ENCODE peak calls at places on chromosomes 7 and 10, in six cellular contexts. V is left cardiac atrium, O is AG09319, J is fibroblast of mammary gland, D is osteocyte, P is fibroblast of the conjunctiva. X is an unnamed sample.

GRCh38 chr10:102139281-102140110 is 6.7 kb downstream of the PPRC1 start:
- DNase-seq in V (no peak), O (no peak), J (no peak), D (no peak), P (no peak), X (no peak)

GRCh38 chr7:127654404-127655392 is 2.7 kb downstream of the SND1 start:
- DNase-seq in V (no peak), O (no peak), J (peak), D (no peak), P (no peak), X (no peak)

GRCh38 chr7:148402159-148402558 is 188.4 kb upstream of the C7orf33 start:
- DNase-seq in V (no peak), O (no peak), J (no peak), D (no peak), P (no peak), X (no peak)

GRCh38 chr7:24549961-24550360 is 23.3 kb upstream of the PALS2 start:
- DNase-seq in V (no peak), O (no peak), J (no peak), D (no peak), P (no peak), X (no peak)

GRCh38 chr7:20430664-20431063 is 100.0 kb downstream of the ITGB8 start:
- DNase-seq in V (no peak), O (no peak), J (no peak), D (no peak), P (no peak), X (no peak)

GRCh38 chr7:99128076-99128950 is 15.6 kb downstream of the SMURF1 start:
- DNase-seq in V (no peak), O (no peak), J (peak), D (no peak), P (no peak), X (no peak)

GRCh38 chr10:86311176-86311575 is 55.4 kb downstream of the GRID1 start:
- DNase-seq in V (no peak), O (no peak), J (no peak), D (no peak), P (no peak), X (no peak)

GRCh38 chr7:43700059-43700501 is 29.2 kb downstream of the COA1 start:
- DNase-seq in V (no peak), O (peak), J (peak), D (no peak), P (peak), X (no peak)

GRCh38 chr10:42984761-42985325 is 92.0 kb upstream of the RET start:
- DNase-seq in V (peak), O (no peak), J (no peak), D (peak), P (no peak), X (no peak)

GRCh38 chr7:132055331-132056120 is 499.1 kb upstream of the PODXL start:
- DNase-seq in V (no peak), O (no peak), J (no peak), D (no peak), P (no peak), X (no peak)

GRCh38 chr10:93481213-93481930 is 762 bp downstream of the MYOF start:
- DNase-seq in V (no peak), O (no peak), J (no peak), D (no peak), P (no peak), X (no peak)

GRCh38 chr7:88206235-88206634 is 13.6 kb downstream of the SRI start:
- DNase-seq in V (no peak), O (no peak), J (no peak), D (no peak), P (no peak), X (no peak)

GRCh38 chr7:125908714-125909113 is 979.1 kb upstream of the POT1 start:
- DNase-seq in V (no peak), O (no peak), J (no peak), D (no peak), P (no peak), X (no peak)

GRCh38 chr7:71015260-71015900 is 116.6 kb upstream of the GALNT17 start:
- DNase-seq in V (peak), O (no peak), J (no peak), D (no peak), P (no peak), X (no peak)

GRCh38 chr7:24728503-24729364 is 28.5 kb downstream of the GSDME start:
- DNase-seq in V (peak), O (no peak), J (peak), D (peak), P (no peak), X (no peak)

GRCh38 chr7:47405286-47405904 is 176.5 kb downstream of the TNS3 start:
- DNase-seq in V (no peak), O (no peak), J (no peak), D (no peak), P (no peak), X (no peak)

GRCh38 chr7:50728184-50728583 is 54.5 kb downstream of the GRB10 start:
- DNase-seq in V (no peak), O (no peak), J (peak), D (no peak), P (no peak), X (no peak)

GRCh38 chr7:106217089-106217542 is 67.7 kb downstream of the NAMPT start:
- DNase-seq in V (peak), O (no peak), J (peak), D (no peak), P (peak), X (no peak)

GRCh38 chr7:118148930-118149329 is 35.0 kb upstream of the LSM8 start:
- DNase-seq in V (no peak), O (no peak), J (no peak), D (no peak), P (no peak), X (no peak)

GRCh38 chr7:112495820-112496462 is 15.2 kb downstream of the LSMEM1 start:
- DNase-seq in V (peak), O (no peak), J (peak), D (no peak), P (peak), X (no peak)

GRCh38 chr7:12244129-12244528 is 33.0 kb downstream of the TMEM106B start:
- DNase-seq in V (peak), O (no peak), J (peak), D (no peak), P (no peak), X (no peak)

GRCh38 chr10:79148452-79149344 is 79.9 kb downstream of the ZMIZ1 start:
- DNase-seq in V (peak), O (no peak), J (peak), D (no peak), P (no peak), X (no peak)